ENCODE peak calls at places on chromosomes 3 and 15, in five cellular contexts. One of them, this sample, is unnamed.

GRCh38 chr15:89018235-89018634 is 70.0 kb upstream of the ABHD2 start:
- DNase-seq in stimulated activated naive CD8-positive, alpha-beta T cell treated with anti-CD3 and anti-CD28 coated beads, Interleukin-15, Interleukin-2, amounts not matched to agents 100 U/mL and 50 U/mL, for 24 hours: no peak
- DNase-seq in GM10248: no peak
- DNase-seq in fibroblast of mammary gland: peak
- DNase-seq in tibial artery: peak
- DNase-seq in this sample: no peak

GRCh38 chr15:61173899-61174689 is 55.0 kb downstream of the RORA start:
- DNase-seq in fibroblast of mammary gland: no peak
- DNase-seq in tibial artery: no peak
- DNase-seq in stimulated activated naive CD8-positive, alpha-beta T cell treated with anti-CD3 and anti-CD28 coated beads, Interleukin-15, Interleukin-2, amounts not matched to agents 100 U/mL and 50 U/mL, for 24 hours: no peak
- DNase-seq in GM10248: no peak
- DNase-seq in this sample: no peak

GRCh38 chr3:4474683-4475490 is 7.8 kb upstream of the SUMF1 start:
- DNase-seq in tibial artery: peak
- DNase-seq in GM10248: no peak
- DNase-seq in stimulated activated naive CD8-positive, alpha-beta T cell treated with anti-CD3 and anti-CD28 coated beads, Interleukin-15, Interleukin-2, amounts not matched to agents 100 U/mL and 50 U/mL, for 24 hours: peak
- DNase-seq in fibroblast of mammary gland: peak
- DNase-seq in this sample: no peak

GRCh38 chr3:193872265-193872753 is 263.6 kb upstream of the HES1 start:
- DNase-seq in stimulated activated naive CD8-positive, alpha-beta T cell treated with anti-CD3 and anti-CD28 coated beads, Interleukin-15, Interleukin-2, amounts not matched to agents 100 U/mL and 50 U/mL, for 24 hours: peak
- DNase-seq in tibial artery: no peak
- DNase-seq in fibroblast of mammary gland: peak
- DNase-seq in GM10248: peak
- DNase-seq in this sample: peak

GRCh38 chr15:89665449-89666146 is 10.3 kb upstream of the KIF7 start:
- DNase-seq in fibroblast of mammary gland: peak
- DNase-seq in tibial artery: peak
- DNase-seq in GM10248: peak
- DNase-seq in stimulated activated naive CD8-positive, alpha-beta T cell treated with anti-CD3 and anti-CD28 coated beads, Interleukin-15, Interleukin-2, amounts not matched to agents 100 U/mL and 50 U/mL, for 24 hours: peak
- DNase-seq in this sample: peak

GRCh38 chr15:94412979-94413741 is 181.8 kb downstream of the MCTP2 start:
- DNase-seq in stimulated activated naive CD8-positive, alpha-beta T cell treated with anti-CD3 and anti-CD28 coated beads, Interleukin-15, Interleukin-2, amounts not matched to agents 100 U/mL and 50 U/mL, for 24 hours: no peak
- DNase-seq in GM10248: no peak
- DNase-seq in tibial artery: no peak
- DNase-seq in fibroblast of mammary gland: peak
- DNase-seq in this sample: no peak

GRCh38 chr3:156631323-156631722 is 43.1 kb upstream of the TIPARP start:
- DNase-seq in tibial artery: no peak
- DNase-seq in stimulated activated naive CD8-positive, alpha-beta T cell treated with anti-CD3 and anti-CD28 coated beads, Interleukin-15, Interleukin-2, amounts not matched to agents 100 U/mL and 50 U/mL, for 24 hours: no peak
- DNase-seq in GM10248: no peak
- DNase-seq in fibroblast of mammary gland: no peak
- DNase-seq in this sample: no peak

GRCh38 chr3:132629928-132630327 is 29.7 kb downstream of the ACAD11 start:
- DNase-seq in tibial artery: no peak
- DNase-seq in stimulated activated naive CD8-positive, alpha-beta T cell treated with anti-CD3 and anti-CD28 coated beads, Interleukin-15, Interleukin-2, amounts not matched to agents 100 U/mL and 50 U/mL, for 24 hours: no peak
- DNase-seq in fibroblast of mammary gland: peak
- DNase-seq in GM10248: no peak
- DNase-seq in this sample: no peak

GRCh38 chr3:38153986-38154608 is 11.2 kb upstream of the OXSR1 start:
- DNase-seq in tibial artery: no peak
- DNase-seq in fibroblast of mammary gland: peak
- DNase-seq in GM10248: no peak
- DNase-seq in stimulated activated naive CD8-positive, alpha-beta T cell treated with anti-CD3 and anti-CD28 coated beads, Interleukin-15, Interleukin-2, amounts not matched to agents 100 U/mL and 50 U/mL, for 24 hours: no peak
- DNase-seq in this sample: no peak

GRCh38 chr3:43257850-43258249 is 28.5 kb upstream of the SNRK start:
- DNase-seq in tibial artery: no peak
- DNase-seq in stimulated activated naive CD8-positive, alpha-beta T cell treated with anti-CD3 and anti-CD28 coated beads, Interleukin-15, Interleukin-2, amounts not matched to agents 100 U/mL and 50 U/mL, for 24 hours: no peak
- DNase-seq in fibroblast of mammary gland: no peak
- DNase-seq in GM10248: no peak
- DNase-seq in this sample: no peak

GRCh38 chr3:155704041-155704440 is 40.8 kb downstream of the PLCH1 start:
- DNase-seq in stimulated activated naive CD8-positive, alpha-beta T cell treated with anti-CD3 and anti-CD28 coated beads, Interleukin-15, Interleukin-2, amounts not matched to agents 100 U/mL and 50 U/mL, for 24 hours: no peak
- DNase-seq in tibial artery: no peak
- DNase-seq in GM10248: no peak
- DNase-seq in fibroblast of mammary gland: no peak
- DNase-seq in this sample: no peak

GRCh38 chr15:39365161-39365560 is 215.7 kb upstream of the THBS1 start:
- DNase-seq in fibroblast of mammary gland: peak
- DNase-seq in GM10248: no peak
- DNase-seq in tibial artery: no peak
- DNase-seq in stimulated activated naive CD8-positive, alpha-beta T cell treated with anti-CD3 and anti-CD28 coated beads, Interleukin-15, Interleukin-2, amounts not matched to agents 100 U/mL and 50 U/mL, for 24 hours: no peak
- DNase-seq in this sample: no peak

GRCh38 chr3:184167786-184168185 is 6.9 kb upstream of the AP2M1 start:
- DNase-seq in fibroblast of mammary gland: no peak
- DNase-seq in tibial artery: no peak
- DNase-seq in stimulated activated naive CD8-positive, alpha-beta T cell treated with anti-CD3 and anti-CD28 coated beads, Interleukin-15, Interleukin-2, amounts not matched to agents 100 U/mL and 50 U/mL, for 24 hours: no peak
- DNase-seq in GM10248: no peak
- DNase-seq in this sample: no peak

GRCh38 chr3:187161556-187161955 is 22.3 kb upstream of the RPL39L start:
- DNase-seq in fibroblast of mammary gland: no peak
- DNase-seq in GM10248: no peak
- DNase-seq in tibial artery: no peak
- DNase-seq in stimulated activated naive CD8-positive, alpha-beta T cell treated with anti-CD3 and anti-CD28 coated beads, Interleukin-15, Interleukin-2, amounts not matched to agents 100 U/mL and 50 U/mL, for 24 hours: no peak
- DNase-seq in this sample: no peak

This sample was measured in MM.1S.